ENCODE peak calls at places on chromosome X, in nine cellular contexts. S, N, G, K, D, H, M, V and R are unnamed samples.
A peak's percentile ranks its signal among the peaks of the same experiment; 100 is the strongest.

GRCh38 chrX:37986893-37987292 is 19.5 kb upstream of the SYTL5 start:
- DNase-seq in M (no peak), H (no peak), S (no peak), G (no peak), N (no peak), V (no peak), D (no peak), K (no peak), R (no peak)

GRCh38 chrX:8783100-8784098 is 17.8 kb downstream of the FAM9A start:
- DNase-seq in N (peak; percentile 15), M (peak; percentile 49), G (peak; percentile 53), K (peak; percentile 82), S (no peak), H (peak; percentile 79), V (peak; percentile 4), D (no peak), R (peak; percentile 33)

GRCh38 chrX:154435171-154435733 is 1.7 kb upstream of the GDI1 start:
- DNase-seq in G (no peak), K (no peak), N (no peak), S (no peak), M (peak; percentile 57), V (no peak), D (no peak), H (peak; percentile 72), R (no peak)

GRCh38 chrX:370244-370962 is 16.3 kb downstream of the PPP2R3B start:
- DNase-seq in N (no peak), G (peak; percentile 72), D (no peak), M (no peak), V (no peak), S (no peak), H (peak; percentile 69), K (peak; percentile 60), R (no peak)

GRCh38 chrX:140132937-140133336 is 167.6 kb upstream of the CXorf66 start:
- DNase-seq in K (no peak), S (no peak), D (no peak), V (no peak), H (no peak), G (no peak), N (no peak), M (no peak), R (no peak)

GRCh38 chrX:147891886-147892285 is 19.8 kb upstream of the FMR1 start:
- DNase-seq in N (no peak), H (no peak), V (no peak), S (no peak), K (no peak), D (no peak), G (no peak), M (no peak), R (no peak)

GRCh38 chrX:17634542-17635207 is 102.6 kb upstream of the SCML1 start:
- DNase-seq in H (no peak), D (no peak), N (no peak), M (no peak), K (no peak), G (no peak), V (no peak), S (no peak), R (no peak)

GRCh38 chrX:13967636-13968035 is 62.1 kb downstream of the GEMIN8 start:
- DNase-seq in M (no peak), N (no peak), D (no peak), V (no peak), H (no peak), S (no peak), G (no peak), K (no peak), R (no peak)

GRCh38 chrX:43805579-43805978 is 76.7 kb downstream of the MAOB start:
- DNase-seq in V (no peak), S (no peak), G (no peak), K (no peak), M (no peak), N (no peak), D (no peak), H (no peak), R (no peak)

GRCh38 chrX:63434665-63435064 is 83.5 kb upstream of the SPIN4 start:
- DNase-seq in S (no peak), G (no peak), N (peak; percentile 80), V (no peak), D (no peak), H (no peak), M (no peak), K (peak; percentile 53), R (no peak)

GRCh38 chrX:12153741-12154140 is 15.5 kb downstream of the FRMPD4 start:
- DNase-seq in N (no peak), H (no peak), D (no peak), S (no peak), K (no peak), G (no peak), M (no peak), V (no peak), R (no peak)

GRCh38 chrX:12153317-12153716 is 15.0 kb downstream of the FRMPD4 start:
- DNase-seq in G (no peak), D (no peak), K (no peak), H (no peak), V (no peak), S (no peak), M (no peak), N (no peak), R (no peak)

GRCh38 chrX:12145402-12145801 is 7.1 kb downstream of the FRMPD4 start:
- DNase-seq in S (no peak), N (no peak), D (no peak), M (no peak), H (no peak), V (no peak), G (no peak), K (no peak), R (no peak)

DNA sequence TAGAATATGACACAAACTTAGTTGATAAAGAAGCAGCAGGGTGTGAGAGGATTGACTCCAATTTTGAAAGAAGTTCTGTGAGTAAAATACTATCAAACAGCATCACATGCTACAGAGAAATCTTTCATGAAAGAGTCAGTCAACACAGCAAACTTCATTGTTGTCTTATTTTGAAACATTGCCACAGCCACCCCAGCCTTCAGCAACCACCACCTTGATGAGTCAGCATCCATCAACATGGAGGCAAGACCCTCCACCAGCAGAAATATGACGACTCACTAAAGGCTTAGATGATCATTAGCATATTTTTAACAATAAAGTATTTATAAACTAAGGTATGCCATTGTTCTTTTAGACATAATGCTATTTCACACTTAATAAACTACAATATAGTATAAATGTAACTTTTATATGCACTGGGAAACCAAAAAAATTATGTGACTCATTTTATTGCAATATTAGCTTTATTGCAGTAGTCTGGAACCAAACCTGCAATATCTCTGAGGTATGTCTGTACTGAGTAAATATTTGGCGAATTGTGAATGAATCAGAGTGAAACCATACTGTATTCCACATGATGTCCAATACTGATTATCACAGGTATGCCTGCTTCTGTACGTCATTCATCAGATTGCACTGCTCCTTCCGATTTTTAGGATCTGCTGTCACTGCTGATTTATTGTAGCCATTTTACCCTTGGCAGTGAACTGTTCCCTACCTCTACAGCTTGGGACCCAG is 11.6 kb downstream of the FRMPD4 start:
- DNase-seq in M (no peak), K (no peak), V (no peak), G (no peak), D (no peak), H (no peak), S (no peak), N (no peak), R (no peak)
- H3K27ac ChIP-seq in M (no peak overlapping the region), K (no peak overlapping the region), V (no peak overlapping the region), G (no peak overlapping the region), D (no peak overlapping the region), H (no peak overlapping the region), S (no peak overlapping the region), N (peak overlapping the region; percentile 51), R (no peak overlapping the region)

GRCh38 chrX:2452317-2452784 is 48.4 kb downstream of the DHRSX start:
- DNase-seq in V (no peak), D (no peak), K (no peak), M (no peak), S (no peak), N (no peak), G (no peak), H (peak; percentile 20), R (no peak)
- H3K4me1 ChIP-seq in V (no peaks in the 10 kb centered on the region), D (peaks cover 11% of the 10 kb centered on the region), K (no peaks in the 10 kb centered on the region), M (no peaks in the 10 kb centered on the region), S (peaks cover 12% of the 10 kb centered on the region), N (no peaks in the 10 kb centered on the region), G (no peaks in the 10 kb centered on the region), H (no peaks in the 10 kb centered on the region), R (no peaks in the 10 kb centered on the region)

GRCh38 chrX:46912098-46912672 is at the start of gene JADE3:
- DNase-seq in M (peak; percentile 91), S (peak; percentile 80), H (peak; percentile 85), K (peak; percentile 88), D (peak; percentile 66), V (peak; percentile 33), G (peak; percentile 90), N (peak; percentile 68), R (no peak)
- H3K27ac ChIP-seq in M (peak within 1 kb of the TSS; percentile 71), S (peak within 1 kb of the TSS; percentile 81), H (peak within 1 kb of the TSS; percentile 22), K (peak within 1 kb of the TSS; percentile 38), D (peak within 1 kb of the TSS; percentile 79), V (peak within 1 kb of the TSS; percentile 71), G (peak within 1 kb of the TSS; percentile 37), N (no peak within 1 kb of the TSS), R (no peak within 1 kb of the TSS)

GRCh38 chrX:40150503-40150902 is 52.7 kb upstream of the BCOR start:
- DNase-seq in N (no peak), S (no peak), G (no peak), H (no peak), K (peak; percentile 65), M (no peak), V (no peak), D (no peak), R (no peak)

GRCh38 chrX:40148439-40149285 is 50.9 kb upstream of the BCOR start:
- DNase-seq in G (peak; percentile 48), S (no peak), N (no peak), M (peak; percentile 29), H (peak; percentile 80), K (peak; percentile 87), V (no peak), D (no peak), R (no peak)

GRCh38 chrX:40147399-40148188 is 49.8 kb upstream of the BCOR start:
- DNase-seq in M (peak; percentile 76), N (no peak), H (no peak), S (no peak), D (no peak), K (peak; percentile 82), V (no peak), G (peak; percentile 42), R (no peak)

GRCh38 chrX:40148189-40148438 is 50.4 kb upstream of the BCOR start:
- DNase-seq in D (no peak), M (peak; percentile 45), H (no peak), G (peak; percentile 8), V (no peak), S (no peak), K (no peak), N (no peak), R (no peak)

DNA sequence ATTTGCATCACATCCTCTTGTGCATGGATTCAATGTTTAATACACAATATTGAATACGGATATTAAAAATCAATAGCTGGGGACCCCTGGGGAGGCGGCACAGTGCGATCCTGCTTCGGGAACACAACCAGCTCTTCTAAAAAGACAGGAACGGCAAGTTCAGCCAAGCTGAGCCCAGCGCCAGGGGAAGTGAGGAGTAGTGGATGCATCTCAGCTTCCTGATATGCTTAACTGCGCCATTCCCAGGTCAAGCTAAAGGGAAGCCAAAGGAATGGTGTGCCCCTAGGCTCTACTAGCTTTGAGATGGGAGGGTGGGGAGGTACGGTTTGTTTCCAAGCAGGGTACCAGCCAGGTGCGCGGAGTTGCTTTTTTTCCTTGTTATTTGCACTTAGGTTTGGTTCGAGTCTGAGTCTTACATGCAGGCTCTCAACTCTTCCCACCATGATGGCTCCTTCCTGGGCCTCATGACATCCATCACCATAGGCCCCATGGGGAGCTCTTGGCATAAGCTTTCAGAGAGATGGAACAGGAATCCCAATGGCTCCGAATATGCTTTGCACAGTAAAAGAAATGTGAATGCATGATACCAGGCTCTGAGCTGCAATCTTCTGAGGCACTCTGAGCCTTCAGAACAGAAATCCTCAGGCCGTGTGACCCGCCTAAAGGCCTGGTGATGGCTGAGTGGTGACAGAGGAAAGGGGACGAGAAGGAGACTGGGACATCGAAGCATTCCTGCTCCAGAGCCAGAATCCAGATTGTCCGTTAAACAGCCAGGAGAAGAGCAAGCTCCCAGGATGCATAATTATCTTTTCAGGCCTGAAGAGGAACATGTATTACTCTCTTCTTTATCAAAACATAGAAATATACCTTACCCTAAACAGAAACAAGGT is 51.8 kb upstream of the BCOR start:
- DNase-seq in D (no peak), N (no peak), K (peak; percentile 62), M (peak; percentile 21), H (no peak), G (peak; percentile 42), S (no peak), V (no peak), R (no peak)
- H3K4me1 ChIP-seq in D (peaks cover 9% of the 10 kb centered on the region), N (no peaks in the 10 kb centered on the region), K (no peaks in the 10 kb centered on the region), M (no peaks in the 10 kb centered on the region), H (peaks cover 13% of the 10 kb centered on the region), G (peaks cover 13% of the 10 kb centered on the region), S (peaks cover 53% of the 10 kb centered on the region), V (no peaks in the 10 kb centered on the region), R (peaks cover 9% of the 10 kb centered on the region)